ENCODE peak calls at places on chromosomes 7 and 10, in four cellular contexts. K is activated naive CD8-positive, alpha-beta T cell treated with anti-CD3 and anti-CD28 coated beads, Interleukin-2, amount 10 ng/mL, durations not matched to agents 7 days and 5 days; U is CD8-positive, alpha-beta T cell; W is left cardiac atrium. O is an unnamed sample.
A peak's percentile ranks its signal among the peaks of the same experiment; 100 is the strongest.

GRCh38 chr10:54368984-54369383 is 432.0 kb downstream of the PCDH15 start:
- ATAC-seq in U (no peak), K (no peak), W (no peak), O (no peak)

GRCh38 chr7:135993950-135994349 is 16.8 kb upstream of the MTPN start:
- ATAC-seq in U (peak; percentile 42), W (no peak), K (peak; percentile 42), O (peak; percentile 69)

GRCh38 chr7:158391141-158391540 is 196.5 kb downstream of the PTPRN2 start:
- ATAC-seq in K (no peak), U (no peak), W (no peak), O (no peak)

GRCh38 chr10:28925154-28925663 is 247.9 kb downstream of the BAMBI start:
- ATAC-seq in U (no peak), K (no peak), W (peak; percentile 78), O (no peak)

GRCh38 chr10:6840766-6841165 is 260.7 kb upstream of the PRKCQ start:
- ATAC-seq in U (no peak), W (peak; percentile 36), K (no peak), O (peak; percentile 53)

GRCh38 chr10:78249690-78250089 is 216.0 kb downstream of the RPS24 start:
- ATAC-seq in K (no peak), W (no peak), U (no peak), O (no peak)

GRCh38 chr10:79244841-79245504 is 102.3 kb upstream of the PPIF start:
- ATAC-seq in W (no peak), K (peak; percentile 38), U (peak; percentile 34), O (no peak)

GRCh38 chr10:42753126-42753506 is 29.5 kb upstream of the BMS1 start:
- ATAC-seq in U (peak; percentile 63), K (peak; percentile 73), W (peak; percentile 92), O (peak; percentile 86)

GRCh38 chr10:42836096-42836495 is 53.5 kb downstream of the BMS1 start:
- ATAC-seq in U (no peak), W (no peak), K (no peak), O (no peak)

GRCh38 chr10:33102071-33102470 is 144.0 kb upstream of the ITGB1 start:
- ATAC-seq in U (no peak), W (no peak), K (no peak), O (peak; percentile 9)

GRCh38 chr10:14884082-14884481 is 5.4 kb downstream of the SUV39H2 start:
- ATAC-seq in W (no peak), K (peak; percentile 28), U (no peak), O (peak; percentile 67)

GRCh38 chr7:5824297-5824610 is 42.8 kb upstream of the RNF216 start:
- ATAC-seq in W (no peak), K (peak; percentile 43), U (peak; percentile 62), O (peak; percentile 59)

GRCh38 chr10:65559369-65559768 is 1366.5 kb upstream of the LRRTM3 start:
- ATAC-seq in K (no peak), W (no peak), U (no peak), O (no peak)

GRCh38 chr10:56466005-56466404 is 104.9 kb upstream of the ZWINT start:
- ATAC-seq in U (no peak), K (no peak), W (no peak), O (no peak)

GRCh38 chr7:107913846-107914245 is 22.9 kb downstream of the DLD start:
- ATAC-seq in U (no peak), K (no peak), W (no peak), O (no peak)

GRCh38 chr7:140945940-140946339 is 21.2 kb upstream of the BRAF start:
- ATAC-seq in U (no peak), W (no peak), K (no peak), O (no peak)

GRCh38 chr10:110067960-110068770 is 60.4 kb downstream of the ADD3 start:
- ATAC-seq in W (peak; percentile 83), U (peak; percentile 73), K (peak; percentile 93), O (peak; percentile 89)

GRCh38 chr7:138962561-138963270 is 18.5 kb downstream of the KIAA1549 start:
- ATAC-seq in K (no peak), W (no peak), U (no peak), O (no peak)

GRCh38 chr10:15879058-15879457 is 18.8 kb upstream of the MINDY3 start:
- ATAC-seq in K (no peak), W (no peak), U (peak; percentile 52), O (no peak)

GRCh38 chr7:55158541-55158940 is 139.7 kb downstream of the EGFR start:
- ATAC-seq in K (no peak), U (no peak), W (peak; percentile 36), O (no peak)

GRCh38 chr10:45353176-45353575 is 20.8 kb upstream of the ALOX5 start:
- ATAC-seq in U (no peak), K (no peak), W (no peak), O (peak; percentile 83)

GRCh38 chr10:878895-879294 is 52.6 kb downstream of the LARP4B start:
- ATAC-seq in K (no peak), W (no peak), U (no peak), O (no peak)

GRCh38 chr7:95622859-95623258 is 26.5 kb upstream of the PDK4 start:
- ATAC-seq in U (no peak), K (no peak), W (no peak), O (no peak)

GRCh38 chr10:114876602-114877300 is 55.2 kb downstream of the FHIP2A start:
- ATAC-seq in K (peak; percentile 56), W (peak; percentile 85), U (no peak), O (peak; percentile 86)

GRCh38 chr7:117949232-117949631 is 76.0 kb upstream of the CTTNBP2 start:
- ATAC-seq in W (no peak), U (no peak), K (no peak), O (no peak)

GRCh38 chr10:122103592-122103991 is 114.6 kb downstream of the TACC2 start:
- ATAC-seq in U (no peak), K (no peak), W (no peak), O (no peak)